ENCODE peak calls at places on chromosomes 2 and 18, in seven cellular contexts. One of them, this sample, is unnamed.

GRCh38 chr2:222878877-222879601 is 18.2 kb downstream of the ACSL3 start:
- DNase-seq in IMR-90: peak; percentile 84
- DNase-seq in body of pancreas: no peak
- DNase-seq in suprapubic skin: no peak
- DNase-seq in K562: no peak
- DNase-seq in sigmoid colon: no peak
- DNase-seq in HepG2: peak; percentile 42
- DNase-seq in this sample: peak; percentile 40

GRCh38 chr2:62196278-62196901 is 475 bp downstream of the B3GNT2 start:
- DNase-seq in IMR-90: no peak
- DNase-seq in body of pancreas: no peak
- DNase-seq in suprapubic skin: peak; percentile 76
- DNase-seq in K562: peak; percentile 81
- DNase-seq in sigmoid colon: peak; percentile 81
- DNase-seq in HepG2: peak; percentile 45
- DNase-seq in this sample: peak; percentile 53

GRCh38 chr18:36088256-36088655 is 20.9 kb upstream of the RPRD1A start:
- DNase-seq in IMR-90: no peak
- DNase-seq in body of pancreas: no peak
- DNase-seq in suprapubic skin: no peak
- DNase-seq in K562: no peak
- DNase-seq in sigmoid colon: no peak
- DNase-seq in HepG2: no peak
- DNase-seq in this sample: no peak

GRCh38 chr2:96832751-96833507 is 10.9 kb downstream of the ANKRD23 start:
- DNase-seq in IMR-90: peak; percentile 64
- DNase-seq in body of pancreas: peak; percentile 98
- DNase-seq in suprapubic skin: no peak
- DNase-seq in K562: no peak
- DNase-seq in sigmoid colon: peak; percentile 81
- DNase-seq in HepG2: no peak
- DNase-seq in this sample: peak; percentile 70

GRCh38 chr2:177551989-177552413 is 159.4 kb downstream of the AGPS start:
- DNase-seq in IMR-90: no peak
- DNase-seq in body of pancreas: peak; percentile 92
- DNase-seq in suprapubic skin: peak; percentile 73
- DNase-seq in K562: peak; percentile 26
- DNase-seq in sigmoid colon: peak; percentile 75
- DNase-seq in HepG2: no peak
- DNase-seq in this sample: no peak

GRCh38 chr2:42812899-42813479 is 20.6 kb upstream of the HAAO start:
- DNase-seq in IMR-90: peak; percentile 31
- DNase-seq in body of pancreas: no peak
- DNase-seq in suprapubic skin: no peak
- DNase-seq in K562: no peak
- DNase-seq in sigmoid colon: no peak
- DNase-seq in HepG2: peak; percentile 59
- DNase-seq in this sample: no peak

GRCh38 chr2:227921648-227922047 is 50.2 kb downstream of the DAW1 start:
- DNase-seq in IMR-90: no peak
- DNase-seq in body of pancreas: peak; percentile 13
- DNase-seq in suprapubic skin: no peak
- DNase-seq in K562: no peak
- DNase-seq in sigmoid colon: no peak
- DNase-seq in HepG2: no peak
- DNase-seq in this sample: no peak

GRCh38 chr2:229489016-229489415 is 217.9 kb upstream of the PID1 start:
- DNase-seq in IMR-90: peak; percentile 13
- DNase-seq in body of pancreas: no peak
- DNase-seq in suprapubic skin: no peak
- DNase-seq in K562: no peak
- DNase-seq in sigmoid colon: no peak
- DNase-seq in HepG2: no peak
- DNase-seq in this sample: peak; percentile 83

GRCh38 chr2:118464546-118464945 is 376.3 kb downstream of the INSIG2 start:
- DNase-seq in IMR-90: no peak
- DNase-seq in body of pancreas: no peak
- DNase-seq in suprapubic skin: no peak
- DNase-seq in K562: no peak
- DNase-seq in sigmoid colon: no peak
- DNase-seq in HepG2: no peak
- DNase-seq in this sample: no peak

GRCh38 chr2:175312137-175312536 is 130.6 kb upstream of the ATP5MC3 start:
- DNase-seq in IMR-90: no peak
- DNase-seq in body of pancreas: no peak
- DNase-seq in suprapubic skin: no peak
- DNase-seq in K562: no peak
- DNase-seq in sigmoid colon: no peak
- DNase-seq in HepG2: no peak
- DNase-seq in this sample: no peak

GRCh38 chr18:79404567-79404910 is 8.8 kb downstream of the NFATC1 start:
- DNase-seq in IMR-90: no peak
- DNase-seq in body of pancreas: no peak
- DNase-seq in suprapubic skin: peak; percentile 70
- DNase-seq in K562: no peak
- DNase-seq in sigmoid colon: no peak
- DNase-seq in HepG2: no peak
- DNase-seq in this sample: no peak

GRCh38 chr18:36733150-36733549 is 95.7 kb downstream of the TPGS2 start:
- DNase-seq in IMR-90: no peak
- DNase-seq in body of pancreas: no peak
- DNase-seq in suprapubic skin: no peak
- DNase-seq in K562: no peak
- DNase-seq in sigmoid colon: no peak
- DNase-seq in HepG2: no peak
- DNase-seq in this sample: no peak

GRCh38 chr18:58536534-58537271 is 92.2 kb downstream of the ALPK2 start:
- DNase-seq in IMR-90: no peak
- DNase-seq in body of pancreas: no peak
- DNase-seq in suprapubic skin: no peak
- DNase-seq in K562: no peak
- DNase-seq in sigmoid colon: no peak
- DNase-seq in HepG2: no peak
- DNase-seq in this sample: no peak

GRCh38 chr18:58536187-58536516 is 92.7 kb downstream of the ALPK2 start:
- DNase-seq in IMR-90: no peak
- DNase-seq in body of pancreas: no peak
- DNase-seq in suprapubic skin: no peak
- DNase-seq in K562: no peak
- DNase-seq in sigmoid colon: no peak
- DNase-seq in HepG2: no peak
- DNase-seq in this sample: no peak

GRCh38 chr18:58533771-58534170 is 95.1 kb downstream of the ALPK2 start:
- DNase-seq in IMR-90: no peak
- DNase-seq in body of pancreas: no peak
- DNase-seq in suprapubic skin: no peak
- DNase-seq in K562: no peak
- DNase-seq in sigmoid colon: no peak
- DNase-seq in HepG2: no peak
- DNase-seq in this sample: no peak

GRCh38 chr18:58534535-58535301 is 94.2 kb downstream of the ALPK2 start:
- DNase-seq in IMR-90: no peak
- DNase-seq in body of pancreas: no peak
- DNase-seq in suprapubic skin: no peak
- DNase-seq in K562: no peak
- DNase-seq in sigmoid colon: no peak
- DNase-seq in HepG2: no peak
- DNase-seq in this sample: no peak

GRCh38 chr18:58535340-58536186 is 93.3 kb downstream of the ALPK2 start:
- DNase-seq in IMR-90: peak; percentile 22
- DNase-seq in body of pancreas: no peak
- DNase-seq in suprapubic skin: no peak
- DNase-seq in K562: no peak
- DNase-seq in sigmoid colon: no peak
- DNase-seq in HepG2: no peak
- DNase-seq in this sample: no peak
- TF ChIP-seq POLR2A in IMR-90: no peak
- TF ChIP-seq POLR2A in body of pancreas: no peak
- TF ChIP-seq POLR2A in suprapubic skin: no peak
- TF ChIP-seq POLR2A in K562: no peak
- TF ChIP-seq POLR2A in sigmoid colon: no peak
- TF ChIP-seq POLR2A in HepG2: no peak
- TF ChIP-seq POLR2A in this sample: no peak

DNA sequence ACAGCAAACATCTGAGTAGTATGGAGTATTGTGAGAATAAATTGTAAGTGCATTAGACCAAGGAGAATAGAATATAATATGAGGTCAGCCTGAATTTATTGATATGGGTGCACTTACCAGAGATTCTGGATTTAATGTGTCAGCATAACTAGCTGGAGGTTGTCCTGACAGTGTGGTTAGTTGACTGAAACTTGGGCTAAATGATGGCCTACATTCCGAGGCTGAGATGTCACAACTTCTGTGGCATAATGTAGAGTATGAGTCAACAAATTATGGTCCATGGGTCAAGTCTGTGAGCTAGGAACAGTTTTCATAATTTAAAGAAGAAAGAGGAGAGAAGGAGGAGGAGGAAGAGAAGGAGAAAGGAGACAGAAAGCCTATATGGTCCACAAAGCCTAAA is 127.6 kb downstream of the QPCT start:
- DNase-seq in IMR-90: peak; percentile 87
- DNase-seq in body of pancreas: no peak
- DNase-seq in suprapubic skin: no peak
- DNase-seq in K562: no peak
- DNase-seq in sigmoid colon: no peak
- DNase-seq in HepG2: no peak
- DNase-seq in this sample: peak; percentile 26
- TF ChIP-seq POLR2A in IMR-90: no peak
- TF ChIP-seq POLR2A in body of pancreas: no peak
- TF ChIP-seq POLR2A in suprapubic skin: no peak
- TF ChIP-seq POLR2A in K562: no peak
- TF ChIP-seq POLR2A in sigmoid colon: no peak
- TF ChIP-seq POLR2A in HepG2: no peak
- TF ChIP-seq POLR2A in this sample: no peak

GRCh38 chr2:28620801-28621171 is 124.9 kb downstream of the PLB1 start:
- DNase-seq in IMR-90: no peak
- DNase-seq in body of pancreas: no peak
- DNase-seq in suprapubic skin: no peak
- DNase-seq in K562: no peak
- DNase-seq in sigmoid colon: no peak
- DNase-seq in HepG2: no peak
- DNase-seq in this sample: no peak

GRCh38 chr2:28622101-28622499 is 126.2 kb downstream of the PLB1 start:
- DNase-seq in IMR-90: no peak
- DNase-seq in body of pancreas: peak; percentile 54
- DNase-seq in suprapubic skin: no peak
- DNase-seq in K562: no peak
- DNase-seq in sigmoid colon: no peak
- DNase-seq in HepG2: no peak
- DNase-seq in this sample: no peak

GRCh38 chr2:28619213-28620196 is 123.6 kb downstream of the PLB1 start:
- DNase-seq in IMR-90: peak; percentile 30
- DNase-seq in body of pancreas: no peak
- DNase-seq in suprapubic skin: no peak
- DNase-seq in K562: no peak
- DNase-seq in sigmoid colon: no peak
- DNase-seq in HepG2: no peak
- DNase-seq in this sample: no peak

GRCh38 chr2:28620371-28620793 is 124.5 kb downstream of the PLB1 start:
- DNase-seq in IMR-90: no peak
- DNase-seq in body of pancreas: no peak
- DNase-seq in suprapubic skin: no peak
- DNase-seq in K562: no peak
- DNase-seq in sigmoid colon: no peak
- DNase-seq in HepG2: no peak
- DNase-seq in this sample: no peak

GRCh38 chr2:28621172-28622100 is 125.6 kb downstream of the PLB1 start:
- DNase-seq in IMR-90: peak; percentile 98
- DNase-seq in body of pancreas: peak; percentile 93
- DNase-seq in suprapubic skin: peak; percentile 89
- DNase-seq in K562: peak; percentile 47
- DNase-seq in sigmoid colon: peak; percentile 96
- DNase-seq in HepG2: peak; percentile 83
- DNase-seq in this sample: peak; percentile 71
- TF ChIP-seq POLR2A in IMR-90: peak; percentile 24
- TF ChIP-seq POLR2A in body of pancreas: peak; percentile 35
- TF ChIP-seq POLR2A in suprapubic skin: peak; percentile 39
- TF ChIP-seq POLR2A in K562: no peak
- TF ChIP-seq POLR2A in sigmoid colon: no peak
- TF ChIP-seq POLR2A in HepG2: no peak
- TF ChIP-seq POLR2A in this sample: no peak

DNA sequence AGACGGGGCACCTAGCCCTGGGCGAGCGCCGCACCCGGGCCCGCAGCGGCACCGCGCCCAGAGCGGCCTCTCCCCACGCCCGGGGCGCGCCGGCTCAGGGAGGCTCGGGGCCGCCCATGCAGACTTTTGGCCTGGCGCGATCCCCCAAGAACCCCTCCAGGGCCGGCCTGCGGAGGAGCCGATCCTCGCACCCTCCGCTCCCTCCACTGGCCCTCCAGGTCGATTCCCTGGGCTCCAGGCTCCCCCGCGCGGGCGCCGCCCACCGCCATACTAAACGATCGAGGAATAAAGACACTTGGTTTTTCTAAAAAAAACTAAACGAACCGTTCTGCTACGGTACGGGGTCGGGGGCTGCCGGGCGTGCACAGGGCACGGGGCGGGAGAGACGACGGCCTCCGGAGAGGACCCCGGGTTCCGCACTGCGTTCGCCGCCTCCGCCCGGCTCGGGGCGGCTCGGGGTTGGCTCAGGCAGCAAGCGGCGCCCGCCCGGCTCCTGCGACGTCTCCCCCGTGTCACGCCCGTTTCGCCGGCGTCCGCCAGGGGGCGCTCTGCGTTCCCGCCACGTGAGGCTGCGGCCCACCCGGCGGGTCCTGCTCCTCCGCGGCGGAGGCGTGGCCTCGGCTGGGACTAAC is 366 bp upstream of the KHK start:
- DNase-seq in IMR-90: peak; percentile 86
- DNase-seq in body of pancreas: peak; percentile 96
- DNase-seq in suprapubic skin: peak; percentile 94
- DNase-seq in K562: peak; percentile 96
- DNase-seq in sigmoid colon: peak; percentile 97
- DNase-seq in HepG2: peak; percentile 87
- DNase-seq in this sample: peak; percentile 98
- TF ChIP-seq POLR2A in IMR-90: no peak
- TF ChIP-seq POLR2A in body of pancreas: peak; percentile 76
- TF ChIP-seq POLR2A in suprapubic skin: no peak
- TF ChIP-seq POLR2A in K562: peak; percentile 70
- TF ChIP-seq POLR2A in sigmoid colon: no peak
- TF ChIP-seq POLR2A in HepG2: no peak
- TF ChIP-seq POLR2A in this sample: peak; percentile 44

GRCh38 chr18:13180614-13181375 is 37.8 kb upstream of the LDLRAD4 start:
- DNase-seq in IMR-90: no peak
- DNase-seq in body of pancreas: no peak
- DNase-seq in suprapubic skin: no peak
- DNase-seq in K562: no peak
- DNase-seq in sigmoid colon: no peak
- DNase-seq in HepG2: no peak
- DNase-seq in this sample: no peak

GRCh38 chr18:13181765-13182164 is 36.8 kb upstream of the LDLRAD4 start:
- DNase-seq in IMR-90: no peak
- DNase-seq in body of pancreas: no peak
- DNase-seq in suprapubic skin: no peak
- DNase-seq in K562: no peak
- DNase-seq in sigmoid colon: no peak
- DNase-seq in HepG2: no peak
- DNase-seq in this sample: no peak

GRCh38 chr18:13178197-13178596 is 40.4 kb upstream of the LDLRAD4 start:
- DNase-seq in IMR-90: no peak
- DNase-seq in body of pancreas: no peak
- DNase-seq in suprapubic skin: no peak
- DNase-seq in K562: peak; percentile 4
- DNase-seq in sigmoid colon: no peak
- DNase-seq in HepG2: no peak
- DNase-seq in this sample: no peak

GRCh38 chr18:13178976-13179375 is 39.6 kb upstream of the LDLRAD4 start:
- DNase-seq in IMR-90: peak; percentile 27
- DNase-seq in body of pancreas: no peak
- DNase-seq in suprapubic skin: no peak
- DNase-seq in K562: peak; percentile 3
- DNase-seq in sigmoid colon: no peak
- DNase-seq in HepG2: no peak
- DNase-seq in this sample: no peak

GRCh38 chr18:13179566-13180113 is 38.9 kb upstream of the LDLRAD4 start:
- DNase-seq in IMR-90: no peak
- DNase-seq in body of pancreas: no peak
- DNase-seq in suprapubic skin: no peak
- DNase-seq in K562: no peak
- DNase-seq in sigmoid colon: no peak
- DNase-seq in HepG2: peak; percentile 95
- DNase-seq in this sample: no peak
- TF ChIP-seq POLR2A in IMR-90: no peak
- TF ChIP-seq POLR2A in body of pancreas: no peak
- TF ChIP-seq POLR2A in suprapubic skin: no peak
- TF ChIP-seq POLR2A in K562: no peak
- TF ChIP-seq POLR2A in sigmoid colon: no peak
- TF ChIP-seq POLR2A in HepG2: peak; percentile 53
- TF ChIP-seq POLR2A in this sample: no peak